ENCODE peak calls at places on chromosomes 16 and 17, in four cellular contexts. G is chondrocyte, U is endothelial cell, S is dorsolateral prefrontal cortex. Y is an unnamed sample.

GRCh38 chr16:22198547-22199293 is 7.4 kb upstream of the EEF2K start:
- DNase-seq in G (no peak), U (no peak), S (no peak), Y (no peak)

GRCh38 chr17:74408262-74408661 is 23.6 kb upstream of the GPRC5C start:
- DNase-seq in U (no peak), S (no peak), G (no peak), Y (no peak)

GRCh38 chr17:29570521-29570920 is 2.0 kb downstream of the TP53I13 start:
- DNase-seq in U (no peak), G (peak), S (no peak), Y (no peak)

GRCh38 chr17:27562777-27563455 is 68.1 kb upstream of the LGALS9 start:
- DNase-seq in S (no peak), G (no peak), U (no peak), Y (no peak)

GRCh38 chr17:45428050-45428953 is 4.4 kb downstream of the ARHGAP27 start:
- DNase-seq in U (peak), S (peak), G (no peak), Y (peak)

GRCh38 chr16:54093281-54093680 is 193.3 kb downstream of the IRX3 start:
- DNase-seq in G (no peak), U (no peak), S (no peak), Y (no peak)

GRCh38 chr17:58002154-58002553 is 4.9 kb downstream of the SRSF1 start:
- DNase-seq in S (no peak), G (no peak), U (no peak), Y (no peak)

GRCh38 chr16:11056090-11056988 is 112.0 kb downstream of the CLEC16A start:
- DNase-seq in S (no peak), G (no peak), U (no peak), Y (no peak)

GRCh38 chr17:13835151-13835550 is 233.4 kb upstream of the HS3ST3A1 start:
- DNase-seq in G (no peak), U (no peak), S (no peak), Y (no peak)

GRCh38 chr16:31479752-31480151 is 3.2 kb upstream of the SLC5A2 start:
- DNase-seq in G (no peak), U (no peak), S (no peak), Y (no peak)

GRCh38 chr16:51939371-51940005 is 607.5 kb downstream of the TOX3 start:
- DNase-seq in U (no peak), G (no peak), S (no peak), Y (no peak)

GRCh38 chr17:78442648-78443128 is 64.2 kb downstream of the PGS1 start:
- DNase-seq in G (no peak), S (no peak), U (no peak), Y (no peak)

GRCh38 chr17:74417178-74418045 is 14.5 kb upstream of the GPRC5C start:
- DNase-seq in G (no peak), S (no peak), U (no peak), Y (no peak)

GRCh38 chr17:7191571-7192270 is 12.6 kb upstream of the ASGR1 start:
- DNase-seq in S (peak), G (peak), U (no peak), Y (peak)

GRCh38 chr16:27811881-27812280 is 251.6 kb downstream of the GSG1L start:
- DNase-seq in U (no peak), G (peak), S (peak), Y (no peak)

GRCh38 chr16:1792836-1793577 is 498 bp downstream of the IGFALS start:
- DNase-seq in G (peak), S (no peak), U (no peak), Y (no peak)

GRCh38 chr17:77475012-77475976 is 334.5 kb downstream of the SEC14L1 start:
- DNase-seq in U (no peak), G (peak), S (no peak), Y (no peak)

GRCh38 chr17:39104046-39104445 is 47.4 kb downstream of the PLXDC1 start:
- DNase-seq in U (no peak), S (no peak), G (no peak), Y (no peak)

GRCh38 chr17:73232587-73233373 is 28.9 kb downstream of the CPSF4L start:
- DNase-seq in S (peak), U (peak), G (no peak), Y (no peak)

GRCh38 chr17:2710804-2711607 is 558 bp downstream of the CLUH start:
- DNase-seq in U (no peak), S (no peak), G (no peak), Y (no peak)

GRCh38 chr17:76191891-76192290 is 48.4 kb downstream of the RNF157 start:
- DNase-seq in S (no peak), U (no peak), G (no peak), Y (no peak)

GRCh38 chr16:22370038-22370541 is 4.3 kb downstream of the CDR2 start:
- DNase-seq in U (no peak), S (no peak), G (no peak), Y (no peak)

GRCh38 chr17:82018152-82019041 is 4.3 kb downstream of the CENPX start:
- DNase-seq in U (no peak), S (no peak), G (no peak), Y (no peak)

GRCh38 chr16:79589495-79590134 is 10.9 kb downstream of the MAF start:
- DNase-seq in S (no peak), U (no peak), G (no peak), Y (no peak)

GRCh38 chr17:83007504-83008475 is 71.6 kb upstream of the METRNL start:
- DNase-seq in S (no peak), U (no peak), G (no peak), Y (peak)

GRCh38 chr16:83701494-83701893 is 106.3 kb upstream of the HSBP1 start:
- DNase-seq in G (no peak), S (no peak), U (peak), Y (no peak)

GRCh38 chr17:15926039-15926740 is 18.7 kb upstream of the ADORA2B start:
- DNase-seq in G (no peak), S (no peak), U (no peak), Y (no peak)

GRCh38 chr17:57050303-57050702 is 34.7 kb upstream of the AKAP1 start:
- DNase-seq in S (no peak), G (no peak), U (no peak), Y (no peak)

GRCh38 chr16:10752843-10753523 is 9.3 kb downstream of the NUBP1 start:
- DNase-seq in S (no peak), G (peak), U (no peak), Y (no peak)

GRCh38 chr17:49850772-49851386 is 3.0 kb upstream of the TAC4 start:
- DNase-seq in S (no peak), G (no peak), U (peak), Y (no peak)

GRCh38 chr17:80473701-80474100 is 2.7 kb downstream of the NPTX1 start:
- DNase-seq in U (no peak), G (no peak), S (no peak), Y (no peak)

GRCh38 chr17:80474933-80475915 is 1.2 kb downstream of the NPTX1 start:
- DNase-seq in S (no peak), G (no peak), U (no peak), Y (no peak)

GRCh38 chr17:80472996-80473395 is 3.4 kb downstream of the NPTX1 start:
- DNase-seq in U (no peak), G (no peak), S (no peak), Y (no peak)

GRCh38 chr17:80475949-80476876 is at the start of gene NPTX1:
- DNase-seq in S (peak), U (no peak), G (no peak), Y (no peak)

DNA sequence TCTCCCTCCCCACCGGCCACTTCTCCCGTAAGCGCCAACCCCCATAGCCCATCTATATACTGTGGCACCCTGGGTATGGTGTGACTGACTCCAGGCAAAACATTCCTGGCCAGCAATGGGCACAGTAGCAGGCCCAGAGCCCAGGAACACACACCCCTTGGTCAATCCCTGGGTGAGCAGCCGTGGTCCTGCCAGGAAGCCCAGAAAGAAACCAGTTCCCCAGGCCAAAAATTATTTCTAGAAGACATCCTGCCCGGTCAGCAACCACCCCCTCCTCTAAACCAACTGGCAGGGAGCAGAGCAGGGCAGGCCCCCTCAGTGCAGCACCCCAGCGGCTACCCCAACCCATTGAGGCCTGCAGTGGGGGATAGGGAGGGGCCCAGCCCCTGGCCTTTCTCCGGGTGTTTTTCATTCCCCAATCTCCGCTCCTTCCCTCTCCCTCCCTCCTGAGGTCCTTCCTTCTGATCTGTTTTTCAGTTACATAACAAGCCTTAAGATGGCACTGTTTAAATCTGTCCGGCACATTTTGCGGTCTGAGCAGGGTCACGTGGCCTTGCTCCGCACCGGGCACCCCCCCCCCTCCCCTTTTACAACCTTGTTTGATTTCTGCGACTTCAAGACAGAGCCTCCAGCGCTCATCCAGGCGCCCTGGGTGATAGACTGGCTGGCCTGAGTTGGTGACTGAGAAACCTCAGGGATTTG is 2.0 kb downstream of the NPTX1 start:
- DNase-seq in G (no peak), S (no peak), U (no peak), Y (no peak)
- TF ChIP-seq CTCF in G (peak), S (peak), U (no peak), Y (peak)

GRCh38 chr16:67264866-67265265 is 14.5 kb upstream of the PLEKHG4 start:
- DNase-seq in G (peak), S (no peak), U (no peak), Y (no peak)
- TF ChIP-seq CTCF in G (no peak), S (no peak), U (no peak), Y (no peak)

DNA sequence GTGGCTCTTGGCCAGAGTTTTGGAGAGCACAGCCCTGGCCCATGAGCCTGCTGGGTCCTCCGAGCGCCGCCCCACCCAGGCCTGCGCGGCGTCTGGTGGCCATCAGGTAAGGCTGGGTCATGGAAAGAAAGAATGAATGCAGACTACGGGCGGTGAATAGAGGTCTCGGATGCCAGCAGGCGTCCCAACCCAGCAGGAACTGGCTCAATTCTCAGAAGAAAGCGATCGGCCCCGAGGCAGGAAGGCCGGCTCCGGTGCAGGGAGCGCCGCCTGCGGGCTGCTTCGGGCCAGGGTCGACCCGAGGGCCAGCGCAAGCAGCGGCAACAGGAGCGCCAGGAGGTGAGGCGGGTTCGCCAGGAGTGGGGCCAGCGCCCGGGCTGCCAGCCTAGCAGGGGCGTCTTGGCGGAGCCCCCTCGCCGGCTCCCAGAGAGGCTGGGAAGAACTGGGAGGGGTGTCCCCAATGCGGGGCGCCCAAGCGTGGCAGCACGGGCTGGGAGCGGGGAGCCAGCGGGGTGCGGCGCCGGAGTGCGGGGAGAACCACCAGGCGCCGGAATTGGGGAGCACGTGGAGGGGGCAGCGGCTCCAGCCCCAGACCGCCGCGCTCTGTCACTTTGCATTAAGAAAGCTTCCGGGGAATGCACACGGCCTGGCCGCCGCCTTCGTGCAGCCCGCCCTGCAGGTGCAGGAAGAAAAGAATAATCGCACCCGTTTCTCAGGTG is 7.1 kb upstream of the TMC5 start:
- DNase-seq in U (peak), G (no peak), S (no peak), Y (no peak)
- TF ChIP-seq CTCF in U (no peak), G (peak), S (peak), Y (no peak)

GRCh38 chr16:20242568-20243240 is 84.6 kb downstream of the GP2 start:
- DNase-seq in S (no peak), U (no peak), G (no peak), Y (no peak)
- TF ChIP-seq CTCF in S (no peak), U (no peak), G (no peak), Y (no peak)

GRCh38 chr17:16994626-16995025 is 22.7 kb upstream of the TNFRSF13B start:
- DNase-seq in G (no peak), U (no peak), S (no peak), Y (no peak)

GRCh38 chr17:16995930-16996329 is 24.0 kb upstream of the TNFRSF13B start:
- DNase-seq in S (no peak), G (no peak), U (no peak), Y (no peak)

GRCh38 chr17:16999931-17000625 is 28.2 kb upstream of the TNFRSF13B start:
- DNase-seq in G (no peak), U (no peak), S (no peak), Y (no peak)

GRCh38 chr17:17001076-17001777 is 29.3 kb upstream of the TNFRSF13B start:
- DNase-seq in U (no peak), S (no peak), G (no peak), Y (no peak)

DNA sequence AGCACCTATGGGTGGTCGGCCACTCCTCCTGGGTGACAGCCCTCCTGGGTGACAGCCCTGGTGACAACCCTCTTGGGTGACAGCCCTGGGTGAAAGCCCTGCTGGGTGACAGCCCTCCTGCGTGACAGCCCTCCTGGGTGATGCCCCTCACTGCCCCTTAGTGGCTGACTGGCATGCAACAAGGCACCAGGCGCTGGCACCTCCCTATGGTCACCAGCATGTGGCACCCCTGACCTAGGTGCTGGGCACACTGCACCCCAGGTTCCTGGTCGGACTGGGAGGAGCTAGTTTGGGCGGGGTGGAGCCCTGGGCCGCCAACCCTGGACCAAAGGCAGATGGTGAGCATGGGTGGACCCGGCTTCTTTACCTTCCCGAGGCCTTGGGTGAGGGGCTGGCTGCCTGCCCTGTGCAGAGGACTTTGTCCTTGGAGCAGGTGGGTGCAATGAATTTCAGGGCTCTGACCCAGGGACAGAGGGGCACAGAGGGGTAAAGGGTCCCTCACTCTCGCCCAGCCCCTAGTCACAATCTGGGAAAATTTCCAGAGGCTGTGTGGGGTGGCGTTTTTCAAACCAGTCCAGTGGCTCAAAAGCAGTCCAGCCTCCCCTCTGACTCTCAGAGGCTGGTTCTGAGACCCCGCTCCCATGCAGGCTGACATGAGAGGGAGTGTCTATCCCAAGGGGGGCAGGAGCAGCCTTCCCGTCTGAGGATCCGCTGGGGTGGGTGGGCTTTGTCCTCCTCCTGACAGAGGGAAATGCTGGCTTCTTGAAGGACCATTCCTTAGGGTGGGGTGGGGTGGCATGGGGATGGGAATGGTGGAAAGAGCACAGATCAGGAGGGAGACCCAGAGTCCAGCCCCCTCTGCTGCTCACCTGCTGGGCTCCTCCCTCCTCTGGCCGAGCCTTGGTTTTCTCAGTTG is 25.9 kb upstream of the TNFRSF13B start:
- DNase-seq in G (no peak), S (peak), U (no peak), Y (no peak)
- TF ChIP-seq CTCF in G (no peak), S (no peak), U (no peak), Y (no peak)

DNA sequence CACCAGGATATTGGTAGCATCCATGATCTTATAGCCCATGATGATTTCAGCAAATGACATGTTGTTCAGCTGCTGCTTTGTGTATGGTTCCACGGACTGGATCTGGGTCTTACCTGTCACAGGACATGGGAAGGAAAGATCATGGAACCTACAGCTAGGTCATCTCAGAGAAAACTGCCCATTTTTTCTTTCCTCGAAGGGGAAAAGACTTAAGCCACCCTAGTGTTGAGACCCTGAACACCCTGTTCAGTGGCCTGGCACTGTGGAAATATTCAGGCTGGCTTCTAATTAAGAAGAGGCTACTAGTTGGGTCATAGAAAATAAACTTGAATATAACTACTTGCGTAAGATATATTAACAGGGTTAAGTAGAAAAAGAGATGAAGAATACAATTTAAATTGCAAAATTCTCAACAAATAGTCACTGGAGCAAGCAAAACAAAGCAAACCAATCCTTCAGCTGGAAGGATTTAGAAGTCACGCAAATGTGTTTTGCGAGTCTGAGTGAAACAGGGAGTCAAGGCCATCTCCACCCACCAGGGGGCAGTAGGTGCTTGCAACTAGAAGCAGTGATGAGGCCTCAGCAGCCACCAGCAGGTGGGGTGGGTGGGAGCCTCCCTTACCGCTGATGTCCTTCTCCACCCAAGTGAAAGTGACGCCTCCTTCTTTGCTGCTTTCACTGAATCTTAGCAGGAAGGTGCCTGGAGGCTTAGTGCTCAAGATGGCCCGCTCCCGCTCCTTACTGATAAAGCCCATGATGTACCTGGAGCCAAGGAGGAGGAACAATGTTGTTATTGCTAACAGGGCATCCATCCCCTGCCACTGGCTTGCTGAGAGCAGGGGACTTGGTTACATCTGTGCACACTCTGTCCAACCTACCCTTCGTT is 34.3 kb downstream of the STAT5A start:
- DNase-seq in S (peak), G (peak), U (peak), Y (peak)
- TF ChIP-seq CTCF in S (peak), G (peak), U (peak), Y (peak)

GRCh38 chr16:88403794-88404581 is 21.2 kb downstream of the ZNF469 start:
- DNase-seq in G (no peak), S (no peak), U (no peak), Y (no peak)
- TF ChIP-seq CTCF in G (no peak), S (no peak), U (no peak), Y (peak)